ENCODE peak calls at places on chromosomes 2 and 18, in four cellular contexts. J is RWPE1, F is non-pigmented ciliary epithelial cell, X is NCI-H345. K is an unnamed sample.

GRCh38 chr2:136210822-136211221 is 92.9 kb upstream of the CXCR4 start:
- DNase-seq in F (no peak), J (no peak), X (no peak), K (no peak)

GRCh38 chr18:7979714-7980113 is 412.6 kb downstream of the PTPRM start:
- DNase-seq in J (no peak), F (no peak), X (no peak), K (no peak)

GRCh38 chr2:212357606-212358005 is 181.0 kb downstream of the ERBB4 start:
- DNase-seq in X (no peak), J (no peak), F (no peak), K (no peak)

GRCh38 chr2:120647487-120647886 is 88.2 kb upstream of the GLI2 start:
- DNase-seq in F (no peak), X (no peak), J (peak; percentile 18), K (no peak)

GRCh38 chr2:144530596-144530995 is 10.7 kb upstream of the ZEB2 start:
- DNase-seq in F (no peak), X (no peak), J (no peak), K (no peak)

GRCh38 chr2:216516730-216517350 is 18.2 kb downstream of the RPL37A start:
- DNase-seq in J (peak; percentile 69), F (no peak), X (peak; percentile 47), K (no peak)

GRCh38 chr2:55838653-55839052 is 84.9 kb downstream of the EFEMP1 start:
- DNase-seq in J (peak; percentile 29), X (peak; percentile 23), F (no peak), K (no peak)

GRCh38 chr2:115165529-115166109 is 723.2 kb downstream of the DPP10 start:
- DNase-seq in J (peak; percentile 10), X (no peak), F (peak; percentile 1), K (peak; percentile 26)

GRCh38 chr2:237617305-237617982 is 9.9 kb upstream of the LRRFIP1 start:
- DNase-seq in J (no peak), F (no peak), X (no peak), K (no peak)

GRCh38 chr2:31828891-31829290 is 181.9 kb downstream of the MEMO1 start:
- DNase-seq in F (no peak), X (no peak), J (no peak), K (no peak)

GRCh38 chr2:81077396-81077795 is 772.8 kb upstream of the LRRTM1 start:
- DNase-seq in X (no peak), F (no peak), J (no peak), K (peak; percentile 5)

GRCh38 chr2:40364143-40364903 is 87.6 kb downstream of the SLC8A1 start:
- DNase-seq in F (no peak), X (no peak), J (no peak), K (no peak)

GRCh38 chr2:187985923-187986322 is 305.8 kb upstream of the GULP1 start:
- DNase-seq in X (no peak), J (no peak), F (no peak), K (no peak)

GRCh38 chr2:180742809-180743208 is 237.6 kb upstream of the UBE2E3 start:
- DNase-seq in J (peak; percentile 76), F (no peak), X (no peak), K (no peak)

GRCh38 chr2:46449712-46450111 is 29.7 kb upstream of the TMEM247 start:
- DNase-seq in F (no peak), J (no peak), X (no peak), K (no peak)

GRCh38 chr2:65813772-65814171 is 381.4 kb upstream of the SPRED2 start:
- DNase-seq in X (no peak), F (no peak), J (no peak), K (no peak)

GRCh38 chr18:51561821-51562220 is 364.3 kb upstream of the MEX3C start:
- DNase-seq in F (no peak), X (no peak), J (no peak), K (no peak)

GRCh38 chr2:9967053-9967775 is 15.7 kb downstream of the GRHL1 start:
- DNase-seq in J (no peak), F (no peak), X (no peak), K (no peak)

GRCh38 chr2:40155728-40156127 is 296.2 kb downstream of the SLC8A1 start:
- DNase-seq in X (no peak), J (no peak), F (no peak), K (no peak)

GRCh38 chr18:70308555-70309294 is 19.9 kb downstream of the SOCS6 start:
- DNase-seq in J (no peak), X (no peak), F (no peak), K (no peak)

GRCh38 chr2:218745559-218746469 is 35.2 kb downstream of the TTLL4 start:
- DNase-seq in F (no peak), X (no peak), J (no peak), K (no peak)

GRCh38 chr2:20452551-20452950 is 5.7 kb downstream of the RHOB start:
- DNase-seq in X (no peak), F (no peak), J (no peak), K (no peak)

GRCh38 chr2:121530210-121530562 is 494 bp upstream of the RNU4ATAC start:
- DNase-seq in F (no peak), X (peak; percentile 75), J (peak; percentile 68), K (no peak)

K was measured in H7.